ENCODE peak calls at places on chromosomes 6 and 20, in four cellular contexts. K is psoas muscle, U is hepatocyte, W is heart left ventricle. D is an unnamed sample.

GRCh38 chr20:50398064-50398463 is 112.1 kb upstream of the PTPN1 start:
- DNase-seq in K (peak; percentile 73), U (no peak), W (no peak), D (no peak)

GRCh38 chr6:38599261-38599660 is 40.5 kb downstream of the BTBD9 start:
- DNase-seq in K (no peak), U (no peak), W (no peak), D (no peak)

GRCh38 chr6:43491750-43492661 is 14.6 kb downstream of the TJAP1 start:
- DNase-seq in K (peak; percentile 92), U (no peak), W (peak; percentile 90), D (peak; percentile 88)

GRCh38 chr20:12061471-12061870 is 143.8 kb downstream of the BTBD3 start:
- DNase-seq in K (no peak), U (no peak), W (no peak), D (no peak)

GRCh38 chr6:31004285-31004684 is 6.0 kb upstream of the MUC22 start:
- DNase-seq in K (no peak), U (no peak), W (no peak), D (no peak)

GRCh38 chr20:34829191-34829590 is 3.7 kb upstream of the NCOA6 start:
- DNase-seq in K (no peak), U (no peak), W (no peak), D (no peak)

GRCh38 chr20:12566596-12566995 is 442.2 kb upstream of the SPTLC3 start:
- DNase-seq in K (no peak), U (no peak), W (no peak), D (no peak)

GRCh38 chr6:144285798-144286502 is 815 bp downstream of the UTRN start:
- DNase-seq in K (peak; percentile 87), U (peak; percentile 66), W (peak; percentile 90), D (peak; percentile 79)

GRCh38 chr20:63942250-63943006 is 13.8 kb downstream of the UCKL1 start:
- DNase-seq in K (peak; percentile 35), U (no peak), W (peak; percentile 50), D (peak; percentile 66)

GRCh38 chr6:14711056-14711703 is 534.7 kb upstream of the JARID2 start:
- DNase-seq in K (no peak), U (peak; percentile 40), W (peak; percentile 55), D (no peak)

GRCh38 chr20:8532169-8532568 is 400.1 kb downstream of the PLCB1 start:
- DNase-seq in K (no peak), U (no peak), W (no peak), D (no peak)

GRCh38 chr6:37308084-37308817 is 45.5 kb upstream of the RNF8 start:
- DNase-seq in K (no peak), U (peak; percentile 52), W (no peak), D (no peak)

GRCh38 chr20:61376541-61377231 is 124.6 kb downstream of the CDH4 start:
- DNase-seq in K (no peak), U (no peak), W (no peak), D (no peak)

GRCh38 chr20:15005300-15005986 is 668.0 kb upstream of the FLRT3 start:
- DNase-seq in K (no peak), U (peak; percentile 17), W (no peak), D (no peak)

GRCh38 chr6:114739656-114740055 is 396.8 kb upstream of the HS3ST5 start:
- DNase-seq in K (no peak), U (no peak), W (no peak), D (no peak)

GRCh38 chr6:98641929-98642328 is 192.4 kb upstream of the POU3F2 start:
- DNase-seq in K (no peak), U (peak; percentile 9), W (no peak), D (no peak)

GRCh38 chr20:32675223-32675975 is 1.7 kb upstream of the C20orf203 start:
- DNase-seq in K (no peak), U (no peak), W (no peak), D (no peak)

GRCh38 chr6:87436435-87436834 is 28.7 kb downstream of the CFAP206 start:
- DNase-seq in K (no peak), U (peak; percentile 84), W (peak; percentile 41), D (peak; percentile 21)

GRCh38 chr6:8047466-8048292 is 16.5 kb downstream of the BLOC1S5 start:
- DNase-seq in K (no peak), U (no peak), W (no peak), D (no peak)

GRCh38 chr6:47238456-47238995 is 71.2 kb downstream of the TNFRSF21 start:
- DNase-seq in K (no peak), U (peak; percentile 35), W (no peak), D (no peak)

GRCh38 chr20:53738039-53738944 is 144.7 kb upstream of the ZNF217 start:
- DNase-seq in K (peak; percentile 40), U (peak; percentile 92), W (peak; percentile 73), D (no peak)

GRCh38 chr20:38032585-38033329 is 499 bp downstream of the TTI1 start:
- DNase-seq in K (no peak), U (no peak), W (peak; percentile 34), D (no peak)

GRCh38 chr6:160005861-160006540 is 37.1 kb downstream of the IGF2R start:
- DNase-seq in K (peak; percentile 66), U (no peak), W (peak; percentile 57), D (no peak)

GRCh38 chr6:164528539-164528938 is 780.9 kb downstream of the C6orf118 start:
- DNase-seq in K (no peak), U (no peak), W (no peak), D (no peak)

GRCh38 chr20:10537850-10538480 is 102.9 kb downstream of the SLX4IP start:
- DNase-seq in K (no peak), U (no peak), W (no peak), D (no peak)

GRCh38 chr6:44151348-44152108 is 7.1 kb upstream of the CAPN11 start:
- DNase-seq in K (peak; percentile 82), U (peak; percentile 87), W (peak; percentile 69), D (peak; percentile 54)

GRCh38 chr20:22495172-22495571 is 89.2 kb downstream of the FOXA2 start:
- DNase-seq in K (no peak), U (no peak), W (no peak), D (no peak)

GRCh38 chr20:22499475-22500174 is 84.7 kb downstream of the FOXA2 start:
- DNase-seq in K (no peak), U (no peak), W (no peak), D (no peak)

GRCh38 chr20:22501034-22501433 is 83.3 kb downstream of the FOXA2 start:
- DNase-seq in K (no peak), U (no peak), W (no peak), D (no peak)

GRCh38 chr20:22495789-22496188 is 88.6 kb downstream of the FOXA2 start:
- DNase-seq in K (no peak), U (no peak), W (no peak), D (no peak)

DNA sequence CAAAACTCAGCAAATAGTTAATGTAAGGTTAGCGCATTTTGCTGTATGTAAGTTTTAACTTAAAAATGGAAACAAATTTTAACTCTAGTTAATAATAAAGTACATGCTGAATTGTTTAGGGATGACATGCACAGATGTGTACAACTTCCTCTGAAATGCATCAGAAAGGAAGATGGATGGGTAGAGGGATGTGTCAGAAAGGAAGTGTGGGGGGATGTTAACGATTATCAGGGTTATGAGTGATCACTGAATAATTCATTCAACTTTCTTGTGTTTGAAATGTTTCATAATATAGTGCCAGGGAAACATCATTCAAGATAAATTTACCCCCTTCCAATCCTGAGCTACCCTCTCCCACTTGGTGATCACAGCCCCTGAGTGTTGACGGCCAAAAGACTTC is 87.6 kb downstream of the FOXA2 start:
- DNase-seq in K (no peak), U (no peak), W (no peak), D (no peak)
- H3K27ac ChIP-seq in K (no peak overlapping the region), U (no peak overlapping the region), W (no peak overlapping the region), D (no peak overlapping the region)

DNA sequence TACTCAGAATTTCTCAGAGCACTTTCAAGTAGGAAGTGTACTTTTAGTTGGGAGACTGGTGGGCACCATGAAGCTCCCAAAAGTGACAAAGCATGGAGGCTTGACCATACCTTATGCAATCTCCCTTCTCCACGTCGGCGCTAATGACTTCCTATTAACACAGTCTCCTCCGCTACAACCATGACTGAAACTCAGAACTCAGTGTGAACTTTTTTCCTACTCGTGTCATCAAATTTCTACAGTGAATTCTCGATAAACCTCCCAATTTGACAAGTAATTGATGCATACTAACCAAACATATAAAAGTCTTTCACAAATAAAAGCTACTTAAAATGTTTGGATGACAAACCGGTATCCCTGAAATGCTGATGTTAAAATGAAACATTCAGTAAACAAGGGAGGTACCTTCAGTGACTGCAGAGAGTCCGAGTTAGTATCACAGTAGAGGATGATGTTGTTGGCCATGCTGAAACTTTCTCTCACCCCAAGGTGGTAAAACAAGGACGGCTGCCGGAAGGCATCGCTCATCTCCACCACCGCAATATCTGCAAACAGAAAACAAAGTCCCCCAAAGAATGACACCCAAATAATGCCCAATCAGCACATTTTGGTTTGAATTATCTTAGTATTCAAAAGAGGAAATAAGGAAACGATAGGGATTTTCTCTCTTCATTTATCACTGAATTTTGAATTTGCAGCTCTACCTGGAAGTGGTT is 72.1 kb downstream of the MAP3K5 start:
- DNase-seq in K (no peak), U (no peak), W (no peak), D (no peak)
- H3K27ac ChIP-seq in K (no peak overlapping the region), U (no peak overlapping the region), W (no peak overlapping the region), D (no peak overlapping the region)

GRCh38 chr6:84498905-84499304 is 265.5 kb downstream of the TBX18 start:
- DNase-seq in K (no peak), U (no peak), W (no peak), D (no peak)

GRCh38 chr6:84504025-84504424 is 260.4 kb downstream of the TBX18 start:
- DNase-seq in K (no peak), U (no peak), W (no peak), D (no peak)

GRCh38 chr6:84501315-84501714 is 263.1 kb downstream of the TBX18 start:
- DNase-seq in K (no peak), U (no peak), W (no peak), D (no peak)

GRCh38 chr6:84500726-84501125 is 263.7 kb downstream of the TBX18 start:
- DNase-seq in K (no peak), U (no peak), W (no peak), D (no peak)
- H3K27ac ChIP-seq in K (no peak overlapping the region), U (no peak overlapping the region), W (no peak overlapping the region), D (no peak overlapping the region)

GRCh38 chr6:149482542-149483261 is 2.1 kb downstream of the ZC3H12D start:
- DNase-seq in K (no peak), U (no peak), W (no peak), D (no peak)

GRCh38 chr6:149477544-149477943 is 7.3 kb downstream of the ZC3H12D start:
- DNase-seq in K (no peak), U (no peak), W (no peak), D (no peak)

GRCh38 chr6:149483302-149483701 is 1.5 kb downstream of the ZC3H12D start:
- DNase-seq in K (no peak), U (no peak), W (no peak), D (no peak)

GRCh38 chr6:149478631-149479314 is 6.0 kb downstream of the ZC3H12D start:
- DNase-seq in K (no peak), U (no peak), W (no peak), D (no peak)

DNA sequence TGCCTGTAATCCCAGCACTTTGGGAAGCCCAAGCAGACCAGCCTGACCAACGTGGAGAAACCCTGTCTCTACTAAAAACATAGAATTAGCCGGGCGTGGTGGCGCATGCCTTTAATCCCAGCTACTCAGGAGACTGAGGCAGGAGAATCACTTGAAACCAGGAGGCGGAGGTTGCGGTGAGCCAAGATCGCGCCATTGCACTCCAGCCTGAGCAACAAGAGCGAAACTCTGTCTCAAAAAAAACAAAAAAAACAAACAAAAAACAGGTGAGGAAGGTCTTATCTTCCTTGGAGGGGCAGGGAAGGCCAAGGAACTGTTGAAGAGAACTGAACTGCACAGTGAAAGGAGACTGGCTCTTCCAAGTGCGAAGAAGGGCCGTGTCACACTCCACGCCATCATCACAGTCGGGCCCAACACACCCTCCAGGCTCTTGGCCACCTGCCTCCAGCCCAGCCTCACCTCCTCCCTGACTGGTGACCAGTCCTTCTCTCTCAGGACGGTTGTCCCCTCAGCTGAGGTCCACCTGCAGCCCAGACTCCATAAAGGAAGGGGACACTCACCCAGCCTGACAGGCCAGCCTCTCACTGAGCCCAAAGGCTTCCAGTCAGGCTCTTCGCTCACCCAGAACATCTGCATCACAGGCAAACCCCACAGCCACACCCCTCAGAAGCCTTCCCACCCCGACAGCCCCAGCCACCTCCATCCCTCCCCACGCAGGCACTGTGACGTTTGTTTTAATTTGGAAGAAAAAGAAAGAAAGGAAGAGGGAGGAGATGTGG is 4.1 kb downstream of the ZC3H12D start:
- DNase-seq in K (no peak), U (no peak), W (no peak), D (no peak)
- H3K27ac ChIP-seq in K (no peak overlapping the region), U (no peak overlapping the region), W (peak overlapping the region; percentile 82), D (no peak overlapping the region)

D was measured in tibial artery.